ENCODE peak calls at places on chromosome 17, in four cellular contexts. B, K, Z and N are unnamed samples.

GRCh38 chr17:39622380-39623006 is 4.3 kb upstream of the PPP1R1B start:
- DNase-seq in Z (no peak), B (no peak), K (no peak), N (no peak)

GRCh38 chr17:56699186-56699895 is 105.8 kb downstream of the NOG start:
- DNase-seq in Z (peak), K (no peak), B (peak), N (peak)

GRCh38 chr17:55354941-55355340 is 66.7 kb downstream of the MMD start:
- DNase-seq in Z (no peak), K (no peak), B (no peak), N (no peak)

GRCh38 chr17:45036696-45037095 is 14.7 kb downstream of the DCAKD start:
- DNase-seq in B (no peak), K (no peak), Z (no peak), N (no peak)

GRCh38 chr17:44829558-44830358 is at the start of gene GJC1:
- DNase-seq in B (no peak), K (peak), Z (no peak), N (no peak)

GRCh38 chr17:29958947-29959657 is 17.7 kb downstream of the EFCAB5 start:
- DNase-seq in B (no peak), Z (peak), K (no peak), N (no peak)

GRCh38 chr17:19242926-19243325 is 5.8 kb downstream of the EPN2 start:
- DNase-seq in B (no peak), K (no peak), Z (no peak), N (no peak)

GRCh38 chr17:34306466-34306865 is 12.8 kb upstream of the CCL8 start:
- DNase-seq in K (peak), Z (peak), B (peak), N (no peak)

GRCh38 chr17:49297141-49297540 is 64.9 kb downstream of the ZNF652 start:
- DNase-seq in K (no peak), Z (no peak), B (no peak), N (no peak)

GRCh38 chr17:61974115-61974514 is 46.3 kb upstream of the INTS2 start:
- DNase-seq in B (no peak), K (no peak), Z (no peak), N (no peak)

GRCh38 chr17:56034120-56034757 is 119.0 kb upstream of the ANKFN1 start:
- DNase-seq in B (no peak), K (no peak), Z (no peak), N (no peak)

GRCh38 chr17:43956222-43956621 is 2.5 kb upstream of the PYY start:
- DNase-seq in Z (no peak), B (no peak), K (no peak), N (no peak)

GRCh38 chr17:50579399-50579798 is 18.9 kb downstream of the CACNA1G start:
- DNase-seq in Z (no peak), K (no peak), B (no peak), N (no peak)

GRCh38 chr17:55635253-55635766 is 87.4 kb downstream of the TMEM100 start:
- DNase-seq in K (no peak), Z (peak), B (no peak), N (no peak)

GRCh38 chr17:2780931-2781454 is 15.2 kb upstream of the RAP1GAP2 start:
- DNase-seq in K (no peak), Z (no peak), B (no peak), N (no peak)

GRCh38 chr17:5179003-5179402 is 12.7 kb downstream of the ZNF594 start:
- DNase-seq in Z (no peak), K (no peak), B (no peak), N (no peak)

GRCh38 chr17:76274559-76274956 is 9.4 kb downstream of the UBALD2 start:
- DNase-seq in Z (no peak), B (no peak), K (no peak), N (no peak)

GRCh38 chr17:19705201-19705600 is 11.2 kb downstream of the SLC47A2 start:
- DNase-seq in Z (no peak), B (peak), K (no peak), N (no peak)

GRCh38 chr17:79054200-79054599 is 20.4 kb upstream of the ENGASE start:
- DNase-seq in Z (peak), K (no peak), B (no peak), N (no peak)

GRCh38 chr17:60089097-60089844 is 10.6 kb upstream of the HEATR6 start:
- DNase-seq in Z (no peak), K (no peak), B (no peak), N (no peak)

GRCh38 chr17:2883544-2884203 is 87.4 kb downstream of the RAP1GAP2 start:
- DNase-seq in B (no peak), K (no peak), Z (peak), N (no peak)

GRCh38 chr17:18246880-18247612 is 11.5 kb downstream of the FLII start:
- DNase-seq in B (peak), K (peak), Z (peak), N (no peak)

GRCh38 chr17:35432176-35433074 is at the start of gene SLFN12:
- DNase-seq in K (peak), Z (peak), B (peak), N (peak)

GRCh38 chr17:63329876-63330275 is 116.2 kb downstream of the CYB561 start:
- DNase-seq in Z (no peak), B (no peak), K (no peak), N (no peak)

GRCh38 chr17:37671028-37671812 is 28.0 kb upstream of the DDX52 start:
- DNase-seq in B (no peak), K (no peak), Z (peak), N (no peak)

GRCh38 chr17:2419526-2419925 is 18.7 kb upstream of the MNT start:
- DNase-seq in Z (no peak), B (no peak), K (no peak), N (no peak)

GRCh38 chr17:82483204-82483660 is 24.7 kb downstream of the NARF start:
- DNase-seq in B (no peak), Z (no peak), K (no peak), N (no peak)

GRCh38 chr17:75288784-75289121 is 480 bp downstream of the SLC25A19 start:
- DNase-seq in B (no peak), Z (no peak), K (peak), N (no peak)

GRCh38 chr17:35895602-35896001 is 15.4 kb upstream of the CCL5 start:
- DNase-seq in K (no peak), B (no peak), Z (peak), N (no peak)

GRCh38 chr17:146546-146945 is 9.2 kb downstream of the SCGB1C2 start:
- DNase-seq in Z (no peak), K (no peak), B (peak), N (no peak)

GRCh38 chr17:53472586-53472985 is 350.1 kb upstream of the KIF2B start:
- DNase-seq in K (no peak), B (no peak), Z (peak), N (no peak)

GRCh38 chr17:56593073-56593740 is at the start of gene NOG:
- DNase-seq in Z (peak), B (peak), K (peak), N (peak)

GRCh38 chr17:82419471-82419995 is 1.1 kb upstream of the OGFOD3 start:
- DNase-seq in K (peak), B (no peak), Z (no peak), N (no peak)

GRCh38 chr17:37494401-37494831 is 4.7 kb downstream of the DUSP14 start:
- DNase-seq in Z (peak), K (no peak), B (no peak), N (no peak)